ENCODE peak calls at places on chromosomes 11 and 22, in seven cellular contexts. U is right cardiac atrium; P is choroid plexus epithelial cell; S is CD4-positive, alpha-beta memory T cell; T is kidney epithelial cell; K is GM12865; C is neuronal stem cell. D is an unnamed sample.
A peak's percentile ranks its signal among the peaks of the same experiment; 100 is the strongest.

GRCh38 chr22:37775785-37776638 is 31.7 kb upstream of the GCAT start:
- DNase-seq in U (no peak), P (peak; percentile 60), S (no peak), T (no peak), K (no peak), C (no peak), D (no peak)

GRCh38 chr11:72568861-72569260 is 105.4 kb downstream of the PDE2A start:
- DNase-seq in U (no peak), P (no peak), S (no peak), T (no peak), K (no peak), C (no peak), D (no peak)

GRCh38 chr11:106461839-106462545 is 384.5 kb downstream of the AASDHPPT start:
- DNase-seq in U (no peak), P (peak; percentile 79), S (no peak), T (no peak), K (no peak), C (no peak), D (no peak)

GRCh38 chr22:33110562-33111163 is 52.5 kb upstream of the SYN3 start:
- DNase-seq in U (no peak), P (no peak), S (no peak), T (no peak), K (no peak), C (no peak), D (no peak)

GRCh38 chr11:15038963-15039362 is 34.4 kb upstream of the CALCB start:
- DNase-seq in U (no peak), P (peak; percentile 34), S (no peak), T (no peak), K (no peak), C (no peak), D (no peak)

GRCh38 chr11:106076421-106076922 is 675 bp downstream of the KBTBD3 start:
- DNase-seq in U (no peak), P (peak; percentile 16), S (no peak), T (no peak), K (no peak), C (no peak), D (no peak)

GRCh38 chr22:47369020-47369419 is 606.6 kb downstream of the TBC1D22A start:
- DNase-seq in U (no peak), P (no peak), S (no peak), T (no peak), K (no peak), C (no peak), D (no peak)

GRCh38 chr11:75771646-75772410 is 3.2 kb downstream of the DGAT2 start:
- DNase-seq in U (no peak), P (peak; percentile 79), S (no peak), T (no peak), K (no peak), C (no peak), D (no peak)

GRCh38 chr22:24521791-24522245 is 26.7 kb downstream of the UPB1 start:
- DNase-seq in U (peak; percentile 41), P (peak; percentile 84), S (no peak), T (peak; percentile 47), K (peak; percentile 75), C (peak; percentile 29), D (no peak)

GRCh38 chr11:114738954-114739353 is 60.6 kb downstream of the NXPE2 start:
- DNase-seq in U (peak; percentile 45), P (peak; percentile 75), S (no peak), T (peak; percentile 26), K (peak; percentile 67), C (peak; percentile 21), D (peak; percentile 2)

GRCh38 chr22:47275479-47276218 is 513.2 kb downstream of the TBC1D22A start:
- DNase-seq in U (peak; percentile 72), P (peak; percentile 21), S (no peak), T (no peak), K (no peak), C (no peak), D (no peak)

GRCh38 chr22:37549704-37550059 is 10.6 kb upstream of the CDC42EP1 start:
- DNase-seq in U (peak; percentile 82), P (peak; percentile 57), S (no peak), T (no peak), K (no peak), C (no peak), D (no peak)

GRCh38 chr22:24137595-24137994 is 43.7 kb upstream of the SUSD2 start:
- DNase-seq in U (peak; percentile 51), P (peak; percentile 79), S (no peak), T (no peak), K (no peak), C (no peak), D (no peak)

GRCh38 chr11:64510759-64511158 is 80.3 kb upstream of the SLC22A12 start:
- DNase-seq in U (no peak), P (no peak), S (no peak), T (no peak), K (no peak), C (no peak), D (no peak)

GRCh38 chr11:114080219-114080618 is 20.7 kb downstream of the ZBTB16 start:
- DNase-seq in U (peak; percentile 76), P (peak; percentile 84), S (peak; percentile 62), T (no peak), K (no peak), C (no peak), D (no peak)

GRCh38 chr11:57224537-57224936 is 12.5 kb downstream of the APLNR start:
- DNase-seq in U (no peak), P (peak; percentile 7), S (no peak), T (no peak), K (no peak), C (no peak), D (no peak)

DNA sequence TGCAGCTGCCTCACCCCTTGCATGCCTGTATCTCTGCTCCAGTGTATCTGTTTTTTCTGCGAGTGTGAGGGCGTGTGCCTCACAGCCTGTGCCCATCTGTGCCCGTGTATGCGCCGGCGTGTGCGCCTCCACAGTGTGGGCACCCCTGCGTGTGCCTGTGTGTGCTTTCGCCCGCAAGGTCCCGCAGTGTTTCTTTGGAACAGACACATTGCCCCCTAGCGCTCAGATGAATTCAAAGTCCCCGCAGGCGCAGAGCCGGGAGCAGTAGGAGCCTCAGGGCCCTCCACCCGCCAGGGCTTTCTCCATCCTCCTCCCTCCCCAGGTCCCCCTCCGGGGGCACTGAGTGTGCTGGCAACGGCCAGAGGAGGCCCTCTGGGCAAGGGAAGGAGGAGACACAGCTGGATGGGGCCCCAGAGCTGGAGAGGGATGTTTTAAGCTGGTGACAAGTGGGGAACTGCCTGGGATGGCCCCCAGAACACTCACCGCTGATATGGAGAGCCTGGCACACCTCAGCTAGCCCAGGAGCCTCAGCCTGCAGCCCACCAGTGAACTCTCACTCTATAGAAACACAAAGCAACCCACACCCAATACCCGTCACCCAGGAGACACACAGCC is 3.2 kb upstream of the MN1 start:
- DNase-seq in U (peak; percentile 89), P (peak; percentile 80), S (no peak), T (no peak), K (peak; percentile 53), C (peak; percentile 64), D (no peak)
- H3K4me3 ChIP-seq in U (no peak overlapping the region), P (no peak overlapping the region), S (no peak overlapping the region), T (no peak overlapping the region), K (no peak overlapping the region), C (peak overlapping the region; percentile 58), D (no peak overlapping the region)

GRCh38 chr11:84316866-84317560 is 1030.8 kb upstream of the CCDC90B start:
- DNase-seq in U (no peak), P (peak; percentile 63), S (no peak), T (peak; percentile 16), K (no peak), C (peak; percentile 21), D (no peak)
- H3K4me3 ChIP-seq in U (peak overlapping the region; percentile 2), P (no peak overlapping the region), S (no peak overlapping the region), T (no peak overlapping the region), K (no peak overlapping the region), C (no peak overlapping the region), D (no peak overlapping the region)

GRCh38 chr22:49964493-49965290 is 4.1 kb downstream of the PIM3 start:
- DNase-seq in U (peak; percentile 53), P (no peak), S (peak; percentile 42), T (no peak), K (no peak), C (no peak), D (no peak)
- H3K4me3 ChIP-seq in U (no peak overlapping the region), P (no peak overlapping the region), S (no peak overlapping the region), T (no peak overlapping the region), K (peak overlapping the region; percentile 92), C (no peak overlapping the region), D (no peak overlapping the region)

GRCh38 chr11:128890543-128891409 is at the start of gene KCNJ5:
- DNase-seq in U (peak; percentile 81), P (no peak), S (no peak), T (no peak), K (no peak), C (no peak), D (no peak)
- H3K4me3 ChIP-seq in U (peak within 1 kb of the TSS; percentile 30), P (peak within 1 kb of the TSS; percentile 43), S (no peak within 1 kb of the TSS), T (peak within 1 kb of the TSS; percentile 37), K (no peak within 1 kb of the TSS), C (peak within 1 kb of the TSS; percentile 78), D (no peak within 1 kb of the TSS)

GRCh38 chr22:46029036-46029435 is 52.1 kb upstream of the WNT7B start:
- DNase-seq in U (no peak), P (no peak), S (no peak), T (no peak), K (no peak), C (no peak), D (no peak)

GRCh38 chr22:46027219-46028068 is 50.5 kb upstream of the WNT7B start:
- DNase-seq in U (peak; percentile 91), P (no peak), S (no peak), T (no peak), K (no peak), C (no peak), D (no peak)

GRCh38 chr22:46026907-46027218 is 49.9 kb upstream of the WNT7B start:
- DNase-seq in U (no peak), P (no peak), S (no peak), T (no peak), K (no peak), C (no peak), D (peak; percentile 5)

GRCh38 chr22:46029574-46030200 is 52.7 kb upstream of the WNT7B start:
- DNase-seq in U (no peak), P (peak; percentile 58), S (no peak), T (no peak), K (no peak), C (no peak), D (no peak)

DNA sequence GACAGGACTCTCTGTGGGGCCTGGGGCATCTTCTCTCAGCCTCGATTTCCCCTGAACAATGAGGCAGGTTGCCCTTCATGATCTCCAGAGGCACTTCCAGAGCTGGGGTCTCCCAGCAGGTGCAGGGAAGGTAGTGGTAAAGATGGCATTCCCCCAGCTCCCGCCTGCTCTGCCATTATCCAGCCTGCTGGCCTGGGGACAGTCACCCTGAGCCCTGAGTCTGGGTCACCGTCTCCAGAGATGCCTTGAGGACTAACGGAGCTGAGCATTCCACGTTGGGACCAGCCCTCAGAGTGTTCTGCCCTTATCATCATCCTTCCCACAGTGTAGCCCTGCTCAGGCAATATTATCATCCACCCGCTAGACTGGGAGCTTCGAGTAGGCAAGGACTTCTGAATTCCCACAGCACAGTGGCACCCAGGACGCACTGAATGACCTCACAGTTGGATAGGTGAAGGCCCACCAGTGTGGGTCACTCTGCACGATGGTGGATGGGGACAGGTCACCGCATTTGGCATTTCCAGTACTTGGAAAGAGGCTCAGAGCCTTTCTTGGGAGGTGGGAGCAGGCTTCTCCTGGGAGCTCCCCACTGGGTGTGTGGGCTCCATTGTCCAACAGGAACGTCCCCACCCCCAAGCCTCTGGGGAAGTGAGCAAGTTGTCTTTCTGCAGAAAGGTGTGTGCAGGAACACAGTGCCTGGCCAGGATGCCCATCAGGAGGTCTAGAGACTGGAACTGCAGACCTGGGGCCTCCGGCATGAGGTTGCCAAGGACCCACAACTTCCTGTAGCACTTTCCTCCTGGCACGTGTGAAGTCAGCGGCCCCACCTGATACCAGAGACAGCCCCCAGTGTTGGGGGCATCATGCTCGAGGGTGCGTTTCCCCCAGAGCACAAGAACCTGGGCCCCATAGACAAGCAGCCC is 51.4 kb upstream of the WNT7B start:
- DNase-seq in U (peak; percentile 37), P (no peak), S (no peak), T (no peak), K (no peak), C (no peak), D (no peak)
- H3K4me3 ChIP-seq in U (no peak overlapping the region), P (no peak overlapping the region), S (no peak overlapping the region), T (no peak overlapping the region), K (no peak overlapping the region), C (no peak overlapping the region), D (no peak overlapping the region)